ENCODE peak calls at places on chromosomes 7 and 10, in nine cellular contexts. V, L, P, K, Y, F, D, N and Q are unnamed samples.

GRCh38 chr7:121304259-121304658 is 24.5 kb upstream of the WNT16 start:
- DNase-seq in D (no peak), P (no peak), V (no peak), Y (no peak), F (peak), K (no peak), N (no peak), L (no peak), Q (no peak)

GRCh38 chr7:135943266-135943889 is 33.8 kb downstream of the MTPN start:
- DNase-seq in D (peak), L (no peak), F (no peak), V (no peak), N (no peak), P (no peak), K (no peak), Y (no peak), Q (no peak)

GRCh38 chr7:28990200-28990960 is 32.2 kb upstream of the TRIL start:
- DNase-seq in P (no peak), Y (no peak), D (no peak), L (peak), V (no peak), N (peak), K (no peak), F (peak), Q (no peak)

GRCh38 chr10:4590807-4591206 is 235.2 kb upstream of the AKR1E2 start:
- DNase-seq in Y (no peak), V (no peak), N (no peak), P (no peak), D (no peak), F (no peak), L (no peak), K (no peak), Q (no peak)

GRCh38 chr7:104106106-104106505 is 101.7 kb downstream of the ORC5 start:
- DNase-seq in L (peak), N (no peak), Y (no peak), P (no peak), D (peak), F (peak), V (no peak), K (no peak), Q (no peak)

GRCh38 chr10:80924063-80924952 is 386.6 kb downstream of the SH2D4B start:
- DNase-seq in N (peak), Y (peak), P (peak), K (peak), L (peak), V (no peak), F (peak), D (peak), Q (peak)

GRCh38 chr7:37067961-37068536 is 343.8 kb upstream of the AOAH start:
- DNase-seq in L (no peak), P (no peak), N (no peak), F (peak), D (no peak), V (no peak), Y (no peak), K (no peak), Q (no peak)

GRCh38 chr7:30836991-30837390 is 65.8 kb downstream of the MINDY4 start:
- DNase-seq in K (no peak), P (no peak), L (no peak), Y (no peak), F (no peak), V (no peak), N (no peak), D (no peak), Q (no peak)

GRCh38 chr7:135247746-135248471 is 14.3 kb downstream of the STRA8 start:
- DNase-seq in Y (no peak), F (no peak), D (no peak), K (no peak), N (no peak), P (no peak), L (no peak), V (no peak), Q (no peak)

GRCh38 chr7:90560730-90561129 is 35.4 kb upstream of the CDK14 start:
- DNase-seq in P (no peak), V (no peak), F (peak), Y (no peak), L (peak), K (no peak), D (peak), N (no peak), Q (no peak)

GRCh38 chr10:82982110-82982608 is 1107.2 kb downstream of the NRG3 start:
- DNase-seq in Y (no peak), P (no peak), D (peak), V (no peak), L (peak), F (peak), N (no peak), K (no peak), Q (no peak)

GRCh38 chr10:70940834-70941568 is 52.6 kb upstream of the PCBD1 start:
- DNase-seq in N (no peak), D (peak), L (peak), F (peak), V (no peak), P (no peak), K (no peak), Y (no peak), Q (no peak)

GRCh38 chr7:31098606-31099360 is 46.7 kb downstream of the ADCYAP1R1 start:
- DNase-seq in Y (no peak), V (no peak), K (no peak), D (no peak), F (no peak), P (no peak), N (no peak), L (no peak), Q (no peak)

GRCh38 chr10:125094111-125094705 is 66.2 kb downstream of the CTBP2 start:
- DNase-seq in V (peak), Y (no peak), K (no peak), F (no peak), D (no peak), N (no peak), P (no peak), L (no peak), Q (no peak)

GRCh38 chr7:25894002-25894901 is 257.7 kb upstream of the NFE2L3 start:
- DNase-seq in D (peak), N (no peak), L (peak), P (peak), V (no peak), F (no peak), K (peak), Y (peak), Q (peak)

GRCh38 chr7:80804581-80804980 is 114.3 kb downstream of the SEMA3C start:
- DNase-seq in V (no peak), P (no peak), D (no peak), N (no peak), Y (no peak), K (no peak), F (no peak), L (peak), Q (no peak)

GRCh38 chr10:3014968-3015367 is 52.4 kb upstream of the PFKP start:
- DNase-seq in Y (no peak), L (no peak), F (peak), K (no peak), V (no peak), P (no peak), N (peak), D (no peak), Q (no peak)

GRCh38 chr7:50619684-50620083 is 54.5 kb upstream of the DDC start:
- DNase-seq in D (no peak), K (no peak), Y (no peak), F (no peak), L (no peak), P (no peak), V (no peak), N (no peak), Q (no peak)

DNA sequence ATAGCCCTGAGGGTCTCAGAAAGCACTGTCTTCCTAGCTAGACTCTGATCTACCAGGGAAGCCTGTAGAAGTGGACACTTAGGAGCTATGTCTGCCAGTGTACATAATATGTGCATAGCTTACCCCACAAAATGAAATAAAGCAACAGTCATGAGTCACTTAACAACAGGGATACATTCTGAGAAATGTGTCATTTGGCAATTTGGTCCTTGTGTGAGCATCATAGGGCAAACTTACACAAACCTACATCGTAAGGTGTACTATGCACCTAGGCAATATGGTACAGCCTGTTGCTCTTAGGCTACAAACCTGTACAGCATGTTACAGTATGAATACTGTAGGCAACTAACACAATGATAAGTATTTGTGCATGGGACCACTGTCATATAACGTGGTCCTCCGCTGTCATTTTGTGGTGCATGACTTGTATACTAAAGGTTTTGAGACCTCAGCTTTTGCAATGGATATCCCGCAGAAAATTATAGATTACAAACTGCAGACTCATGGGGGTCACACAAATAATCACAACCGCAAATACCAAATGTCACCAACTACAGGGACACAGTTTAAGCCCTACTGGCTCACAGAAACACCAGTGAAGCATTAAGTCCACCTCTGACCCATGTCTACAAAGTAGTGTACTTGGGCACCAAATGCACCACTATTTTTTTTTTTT is 1.7 kb downstream of the URGCP start:
- DNase-seq in F (peak), P (no peak), K (no peak), L (peak), N (no peak), V (no peak), Y (no peak), D (no peak), Q (no peak)
- H3K4me3 ChIP-seq in F (peak), P (peak), K (peak), L (peak), N (no peak), V (no peak), Y (no peak), D (no peak), Q (no peak)

GRCh38 chr7:105353752-105354328 is 34.9 kb downstream of the SRPK2 start:
- DNase-seq in D (peak), Y (no peak), F (peak), L (peak), P (no peak), K (no peak), N (peak), V (peak), Q (peak)
- H3K4me3 ChIP-seq in D (no peak), Y (no peak), F (no peak), L (no peak), P (no peak), K (no peak), N (no peak), V (no peak), Q (no peak)

GRCh38 chr7:149414745-149415390 is 46.0 kb downstream of the ZNF777 start:
- DNase-seq in D (peak), Y (no peak), L (peak), N (peak), V (peak), F (peak), K (peak), P (peak), Q (no peak)
- H3K4me3 ChIP-seq in D (peak), Y (no peak), L (peak), N (peak), V (peak), F (peak), K (peak), P (peak), Q (no peak)

DNA sequence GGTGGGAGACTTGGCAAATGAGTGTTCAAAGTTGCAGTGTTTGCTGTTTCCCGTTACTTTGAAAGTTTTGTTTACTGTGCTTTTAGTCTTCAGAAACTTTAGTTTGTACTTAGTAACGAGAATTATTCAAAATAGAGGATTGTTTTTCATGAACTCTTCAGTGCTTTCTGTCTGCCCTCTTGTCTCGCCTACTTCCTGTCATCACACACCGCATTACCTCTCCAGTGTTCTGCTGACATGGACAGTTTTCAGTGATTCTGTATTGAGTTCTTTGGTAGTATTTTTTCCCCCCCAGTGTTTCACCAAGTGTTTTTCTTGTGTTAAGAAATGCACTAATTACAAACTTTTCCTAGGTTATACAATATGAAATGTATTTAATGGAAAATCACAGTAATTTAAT is 207.0 kb downstream of the MLLT10 start:
- DNase-seq in P (no peak), L (no peak), F (no peak), V (no peak), K (peak), N (no peak), D (peak), Y (no peak), Q (no peak)
- H3K4me3 ChIP-seq in P (no peak), L (no peak), F (no peak), V (no peak), K (no peak), N (no peak), D (no peak), Y (no peak), Q (no peak)

GRCh38 chr10:93065675-93066543 is 5.3 kb downstream of the CYP26C1 start:
- DNase-seq in F (no peak), K (no peak), N (no peak), Y (no peak), P (no peak), L (peak), D (no peak), V (no peak), Q (no peak)

GRCh38 chr10:93063217-93063976 is 2.8 kb downstream of the CYP26C1 start:
- DNase-seq in N (no peak), V (no peak), L (no peak), Y (no peak), P (no peak), D (no peak), F (no peak), K (no peak), Q (no peak)

GRCh38 chr10:93066544-93066913 is 5.9 kb downstream of the CYP26C1 start:
- DNase-seq in Y (no peak), N (no peak), K (no peak), L (no peak), V (no peak), P (no peak), D (no peak), F (no peak), Q (no peak)

GRCh38 chr10:93063977-93064660 is 3.5 kb downstream of the CYP26C1 start:
- DNase-seq in D (no peak), K (no peak), F (no peak), N (no peak), P (no peak), V (no peak), Y (no peak), L (no peak), Q (no peak)

DNA sequence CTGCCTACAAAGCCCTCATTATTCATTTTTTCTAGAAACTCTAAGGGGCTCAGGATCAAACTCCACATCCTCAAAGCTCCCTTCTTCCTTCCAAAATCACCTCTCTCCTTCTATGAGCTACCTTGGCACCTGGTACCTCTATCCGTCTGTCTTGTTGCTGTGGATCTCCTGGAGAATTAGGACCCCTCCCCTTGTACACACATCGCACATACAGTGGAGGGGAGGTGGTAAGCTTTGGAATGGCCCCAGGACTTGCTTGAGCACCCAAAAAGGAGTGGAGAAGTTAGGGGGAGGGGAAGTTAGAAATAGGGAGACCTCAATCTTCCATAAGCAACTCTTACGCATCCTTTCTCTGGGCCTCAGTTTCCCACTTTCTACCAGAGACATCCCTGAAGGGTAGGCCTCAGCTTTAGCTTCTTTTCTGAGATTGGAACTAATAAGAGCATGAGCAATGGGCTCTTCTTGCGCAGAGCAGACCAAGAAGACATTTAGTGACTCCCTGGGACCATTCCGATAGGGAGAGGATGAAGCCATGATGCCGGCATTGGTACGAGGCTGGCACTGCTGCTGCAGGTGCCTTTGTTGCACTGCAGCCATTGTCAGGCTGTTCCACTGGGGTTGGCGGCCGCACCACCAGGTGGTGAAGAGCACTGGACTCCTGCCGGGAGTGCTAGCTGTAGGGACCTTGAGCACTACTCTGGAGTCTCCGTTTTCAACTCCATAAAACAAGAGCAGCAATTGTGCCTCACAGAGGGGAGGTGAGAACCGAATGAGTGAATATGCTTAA is 4.5 kb downstream of the CYP26C1 start:
- DNase-seq in D (no peak), P (no peak), L (no peak), N (no peak), V (no peak), F (no peak), K (no peak), Y (no peak), Q (no peak)
- H3K4me3 ChIP-seq in D (no peak), P (no peak), L (no peak), N (no peak), V (no peak), F (no peak), K (no peak), Y (no peak), Q (no peak)

GRCh38 chr7:13057462-13058200 is 370.2 kb downstream of the ARL4A start:
- DNase-seq in V (no peak), D (no peak), N (no peak), F (peak), L (no peak), Y (no peak), K (no peak), P (no peak), Q (no peak)
- H3K4me3 ChIP-seq in V (no peak), D (no peak), N (peak), F (peak), L (no peak), Y (no peak), K (no peak), P (no peak), Q (no peak)

GRCh38 chr7:87920578-87920977 is 13.5 kb upstream of the ADAM22 start:
- DNase-seq in K (no peak), V (no peak), P (peak), F (no peak), Y (no peak), L (no peak), N (no peak), D (peak), Q (no peak)

GRCh38 chr7:87918740-87919139 is 15.3 kb upstream of the ADAM22 start:
- DNase-seq in L (no peak), F (no peak), D (no peak), N (no peak), V (no peak), P (no peak), K (no peak), Y (no peak), Q (no peak)

DNA sequence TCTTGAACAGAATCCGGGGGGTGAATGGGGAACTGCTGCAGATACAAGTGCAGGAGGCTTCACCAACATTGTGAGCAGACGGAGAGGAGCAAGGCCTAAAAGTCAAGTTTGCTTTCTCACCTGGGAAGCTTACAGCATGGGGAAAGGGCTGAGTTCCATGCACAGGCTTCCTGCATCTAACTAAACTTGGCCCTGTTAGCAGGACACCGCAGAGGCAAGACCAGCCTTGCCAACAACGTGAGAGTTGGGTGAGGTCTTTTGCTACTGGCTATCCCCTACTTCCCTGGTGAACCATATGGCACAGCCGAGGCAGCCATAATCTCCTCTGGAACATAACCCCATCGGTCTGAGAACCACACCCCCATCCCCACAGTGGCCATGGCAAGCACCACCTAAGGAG is 14.2 kb upstream of the ADAM22 start:
- DNase-seq in Y (no peak), F (no peak), P (no peak), D (no peak), K (no peak), L (no peak), N (no peak), V (no peak), Q (no peak)
- H3K4me3 ChIP-seq in Y (no peak), F (no peak), P (no peak), D (no peak), K (no peak), L (no peak), N (no peak), V (no peak), Q (no peak)